ENCODE peak calls at places on chromosomes 7 and 10, in ten cellular contexts. Z, W, U, R, I, P, D, N, C and Y are unnamed samples.

GRCh38 chr10:111093741-111094380 is 17.0 kb downstream of the ADRA2A start:
- DNase-seq in Z (peak; percentile 22), W (no peak), U (no peak), R (no peak), I (peak; percentile 69), P (no peak), D (no peak), N (no peak), C (no peak), Y (no peak)

GRCh38 chr10:86373251-86373650 is 6.7 kb upstream of the GRID1 start:
- DNase-seq in Z (no peak), W (no peak), U (no peak), R (no peak), I (no peak), P (no peak), D (no peak), N (no peak), C (no peak), Y (no peak)

GRCh38 chr10:45220985-45221384 is 94.4 kb downstream of the OR13A1 start:
- DNase-seq in Z (no peak), W (no peak), U (no peak), R (no peak), I (no peak), P (no peak), D (no peak), N (no peak), C (no peak), Y (no peak)

GRCh38 chr10:97320480-97321031 is 1.5 kb downstream of the FRAT1 start:
- DNase-seq in Z (no peak), W (no peak), U (no peak), R (peak; percentile 11), I (no peak), P (peak; percentile 27), D (no peak), N (no peak), C (no peak), Y (peak; percentile 34)

GRCh38 chr7:99679032-99679399 is 780 bp downstream of the CYP3A5 start:
- DNase-seq in Z (no peak), W (no peak), U (no peak), R (no peak), I (peak; percentile 24), P (no peak), D (no peak), N (no peak), C (no peak), Y (peak; percentile 25)

GRCh38 chr7:135769403-135769802 is 20.8 kb upstream of the FAM180A start:
- DNase-seq in Z (no peak), W (no peak), U (no peak), R (no peak), I (no peak), P (no peak), D (no peak), N (peak; percentile 36), C (no peak), Y (no peak)

GRCh38 chr10:103540722-103541121 is 47.2 kb downstream of the NEURL1 start:
- DNase-seq in Z (no peak), W (no peak), U (no peak), R (no peak), I (no peak), P (peak; percentile 19), D (no peak), N (no peak), C (no peak), Y (peak; percentile 44)

GRCh38 chr7:92797693-92798092 is 38.7 kb downstream of the CDK6 start:
- DNase-seq in Z (peak; percentile 24), W (no peak), U (no peak), R (no peak), I (no peak), P (no peak), D (no peak), N (peak; percentile 48), C (no peak), Y (no peak)

GRCh38 chr10:119441151-119441821 is 101.2 kb downstream of the RGS10 start:
- DNase-seq in Z (peak; percentile 95), W (no peak), U (peak; percentile 90), R (no peak), I (peak; percentile 31), P (no peak), D (peak; percentile 52), N (peak; percentile 68), C (no peak), Y (no peak)